ENCODE peak calls at places on chromosomes 2 and 18, in five cellular contexts. F is WTC11, O is cardiac fibroblast, C is activated T-cell treated with anti-CD3 and anti-CD28 coated beads for 24 hours, Y is HFFc6. T is an unnamed sample.

GRCh38 chr18:75553021-75553420 is 125.5 kb upstream of the SMIM21 start:
- DNase-seq in F (no peak), O (no peak), C (no peak), Y (no peak), T (no peak)

GRCh38 chr2:32851777-32852439 is 94.8 kb upstream of the LTBP1 start:
- DNase-seq in F (no peak), O (no peak), C (no peak), Y (no peak), T (no peak)

GRCh38 chr2:128477026-128477820 is 158.6 kb upstream of the HS6ST1 start:
- DNase-seq in F (no peak), O (no peak), C (no peak), Y (no peak), T (no peak)

GRCh38 chr18:57542801-57543427 is 43.6 kb downstream of the FECH start:
- DNase-seq in F (no peak), O (peak; percentile 6), C (no peak), Y (peak; percentile 46), T (peak; percentile 36)

GRCh38 chr18:45324081-45324480 is 291.2 kb upstream of the SLC14A2 start:
- DNase-seq in F (no peak), O (no peak), C (no peak), Y (no peak), T (no peak)

GRCh38 chr2:3202926-3203325 is 174.7 kb downstream of the EIPR1 start:
- DNase-seq in F (no peak), O (no peak), C (no peak), Y (no peak), T (no peak)

GRCh38 chr2:173231042-173231441 is 123.6 kb upstream of the CDCA7 start:
- DNase-seq in F (no peak), O (no peak), C (no peak), Y (no peak), T (no peak)

GRCh38 chr2:22600166-22600565 is 784.8 kb upstream of the KLHL29 start:
- DNase-seq in F (no peak), O (no peak), C (no peak), Y (no peak), T (no peak)

T was measured in EL.